ENCODE peak calls at places on chromosomes 1 and 21, in five cellular contexts. D is heart right ventricle; V is caudate nucleus; R is Peyer's patch; E is CD8-positive, alpha-beta memory T cell. U is an unnamed sample.

GRCh38 chr1:186454996-186455395 is 5.9 kb downstream of the PDC start:
- DNase-seq in D (no peak), V (no peak), R (no peak), E (no peak), U (no peak)

GRCh38 chr1:11397151-11397902 is 81.6 kb upstream of the DISP3 start:
- DNase-seq in D (no peak), V (no peak), R (no peak), E (no peak), U (no peak)

GRCh38 chr1:61441723-61442262 is 283.1 kb downstream of the TM2D1 start:
- DNase-seq in D (no peak), V (no peak), R (no peak), E (no peak), U (no peak)

GRCh38 chr1:206512521-206513180 is 5.3 kb downstream of the RASSF5 start:
- DNase-seq in D (no peak), V (no peak), R (no peak), E (no peak), U (no peak)

GRCh38 chr1:71502026-71502425 is 421.2 kb upstream of the ZRANB2 start:
- DNase-seq in D (no peak), V (no peak), R (no peak), E (no peak), U (no peak)

GRCh38 chr1:26784023-26784871 is 3.5 kb upstream of the PIGV start:
- DNase-seq in D (peak), V (peak), R (peak), E (no peak), U (no peak)

GRCh38 chr1:29975036-29975694 is 738.8 kb downstream of the PTPRU start:
- DNase-seq in D (no peak), V (no peak), R (no peak), E (no peak), U (no peak)

GRCh38 chr1:62230724-62231123 is 36.1 kb downstream of the L1TD1 start:
- DNase-seq in D (no peak), V (no peak), R (peak), E (no peak), U (peak)

GRCh38 chr1:153933955-153934354 is 11.2 kb upstream of the GATAD2B start:
- DNase-seq in D (no peak), V (no peak), R (peak), E (no peak), U (no peak)

GRCh38 chr1:202805886-202806511 is 2.2 kb downstream of the KDM5B start:
- DNase-seq in D (no peak), V (no peak), R (no peak), E (no peak), U (no peak)

GRCh38 chr1:69138172-69138571 is 429.6 kb upstream of the LRRC7 start:
- DNase-seq in D (no peak), V (no peak), R (no peak), E (no peak), U (no peak)

GRCh38 chr1:157310401-157310800 is 172.2 kb upstream of the ETV3 start:
- DNase-seq in D (no peak), V (no peak), R (no peak), E (no peak), U (no peak)

GRCh38 chr1:191963286-191963685 is 195.0 kb upstream of the RGS18 start:
- DNase-seq in D (no peak), V (no peak), R (no peak), E (no peak), U (no peak)

GRCh38 chr1:27568247-27569087 is 35.5 kb downstream of the AHDC1 start:
- DNase-seq in D (peak), V (peak), R (peak), E (peak), U (peak)

GRCh38 chr1:33159577-33159976 is 22.3 kb downstream of the TRIM62 start:
- DNase-seq in D (no peak), V (no peak), R (no peak), E (no peak), U (no peak)

DNA sequence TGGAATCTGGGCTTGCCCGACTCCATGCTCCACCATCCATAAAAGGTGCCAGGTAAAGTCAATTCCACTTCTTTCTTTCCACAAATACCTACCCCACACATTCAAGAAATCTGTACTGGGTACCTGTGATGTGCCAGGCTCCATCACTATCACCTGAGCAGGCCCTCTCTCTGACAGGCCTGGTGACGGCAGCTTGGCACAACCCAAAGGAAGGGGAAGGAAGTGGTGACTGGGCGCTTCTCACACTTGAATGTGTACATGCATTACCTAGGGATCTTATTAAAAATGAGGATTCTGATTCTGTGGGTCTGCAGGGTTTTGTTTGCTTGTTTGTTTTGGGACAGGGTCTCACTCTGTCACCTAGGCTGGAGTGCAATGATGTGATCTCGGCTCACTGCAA is 7.5 kb downstream of the HTR1D start:
- DNase-seq in D (no peak), V (no peak), R (no peak), E (no peak), U (no peak)
- H3K27ac ChIP-seq in D (no peak), V (no peak), R (no peak), E (no peak), U (no peak)

GRCh38 chr1:172638885-172639831 is 19.7 kb upstream of the FASLG start:
- DNase-seq in D (no peak), V (no peak), R (peak), E (peak), U (peak)
- H3K27ac ChIP-seq in D (no peak), V (no peak), R (no peak), E (peak), U (peak)

GRCh38 chr1:234620272-234620711 is 10.3 kb upstream of the IRF2BP2 start:
- DNase-seq in D (no peak), V (no peak), R (no peak), E (no peak), U (no peak)
- H3K27ac ChIP-seq in D (no peak), V (no peak), R (peak), E (no peak), U (peak)

GRCh38 chr21:43369596-43370090 is 57.3 kb downstream of the SIK1 start:
- DNase-seq in D (peak), V (no peak), R (no peak), E (no peak), U (no peak)

GRCh38 chr21:43370091-43370658 is 56.8 kb downstream of the SIK1 start:
- DNase-seq in D (peak), V (no peak), R (no peak), E (no peak), U (no peak)

GRCh38 chr21:43371786-43372185 is 55.1 kb downstream of the SIK1 start:
- DNase-seq in D (peak), V (no peak), R (no peak), E (no peak), U (no peak)

GRCh38 chr21:43372663-43373386 is 54.1 kb downstream of the SIK1 start:
- DNase-seq in D (peak), V (no peak), R (no peak), E (no peak), U (peak)

GRCh38 chr21:43370888-43371570 is 55.9 kb downstream of the SIK1 start:
- DNase-seq in D (no peak), V (no peak), R (no peak), E (no peak), U (no peak)
- H3K27ac ChIP-seq in D (no peak), V (no peak), R (no peak), E (no peak), U (no peak)